ENCODE peak calls at places on chromosomes 16 and 17, in five cellular contexts. One of them, this sample, is unnamed.

GRCh38 chr16:63981639-63982038 is 1140.2 kb downstream of the CDH11 start:
- DNase-seq in stomach: no peak
- DNase-seq in fibroblast of lung: no peak
- DNase-seq in GM23338: peak
- DNase-seq in tibial artery: no peak
- DNase-seq in this sample: no peak

GRCh38 chr16:4369006-4369766 is 2.5 kb upstream of the VASN start:
- DNase-seq in tibial artery: no peak
- DNase-seq in GM23338: no peak
- DNase-seq in fibroblast of lung: no peak
- DNase-seq in stomach: no peak
- DNase-seq in this sample: no peak

GRCh38 chr16:3677994-3678393 is 23.5 kb downstream of the DNASE1 start:
- DNase-seq in tibial artery: no peak
- DNase-seq in stomach: no peak
- DNase-seq in GM23338: no peak
- DNase-seq in fibroblast of lung: no peak
- DNase-seq in this sample: no peak

GRCh38 chr16:20675488-20676267 is 21.8 kb downstream of the ACSM1 start:
- DNase-seq in GM23338: peak
- DNase-seq in tibial artery: peak
- DNase-seq in stomach: peak
- DNase-seq in fibroblast of lung: no peak
- DNase-seq in this sample: peak

GRCh38 chr17:41910701-41911391 is 7.9 kb downstream of the ACLY start:
- DNase-seq in fibroblast of lung: peak
- DNase-seq in GM23338: no peak
- DNase-seq in tibial artery: no peak
- DNase-seq in stomach: no peak
- DNase-seq in this sample: peak

GRCh38 chr16:53745126-53745525 is 41.2 kb downstream of the FTO start:
- DNase-seq in stomach: no peak
- DNase-seq in fibroblast of lung: peak
- DNase-seq in GM23338: no peak
- DNase-seq in tibial artery: no peak
- DNase-seq in this sample: peak

GRCh38 chr16:87947356-87948118 is 3.7 kb upstream of the BANP start:
- DNase-seq in tibial artery: peak
- DNase-seq in stomach: no peak
- DNase-seq in GM23338: no peak
- DNase-seq in fibroblast of lung: no peak
- DNase-seq in this sample: no peak

GRCh38 chr16:78324649-78325274 is 225.3 kb downstream of the WWOX start:
- DNase-seq in GM23338: peak
- DNase-seq in tibial artery: no peak
- DNase-seq in stomach: no peak
- DNase-seq in fibroblast of lung: no peak
- DNase-seq in this sample: no peak

GRCh38 chr16:23031508-23032098 is 117.6 kb downstream of the USP31 start:
- DNase-seq in GM23338: peak
- DNase-seq in stomach: no peak
- DNase-seq in fibroblast of lung: no peak
- DNase-seq in tibial artery: no peak
- DNase-seq in this sample: no peak

GRCh38 chr17:80732268-80732667 is 187.6 kb downstream of the RPTOR start:
- DNase-seq in tibial artery: no peak
- DNase-seq in fibroblast of lung: peak
- DNase-seq in GM23338: no peak
- DNase-seq in stomach: no peak
- DNase-seq in this sample: no peak

GRCh38 chr16:29756654-29757053 is 10.9 kb upstream of the C16orf54 start:
- DNase-seq in GM23338: no peak
- DNase-seq in fibroblast of lung: peak
- DNase-seq in tibial artery: no peak
- DNase-seq in stomach: no peak
- DNase-seq in this sample: no peak

GRCh38 chr17:75752405-75753192 is 12.4 kb downstream of the GALK1 start:
- DNase-seq in fibroblast of lung: no peak
- DNase-seq in GM23338: no peak
- DNase-seq in tibial artery: no peak
- DNase-seq in stomach: no peak
- DNase-seq in this sample: no peak

GRCh38 chr17:75751676-75752404 is 13.2 kb downstream of the GALK1 start:
- DNase-seq in stomach: no peak
- DNase-seq in fibroblast of lung: no peak
- DNase-seq in GM23338: no peak
- DNase-seq in tibial artery: no peak
- DNase-seq in this sample: no peak

GRCh38 chr17:75754378-75755204 is 10.4 kb downstream of the GALK1 start:
- DNase-seq in GM23338: no peak
- DNase-seq in tibial artery: no peak
- DNase-seq in fibroblast of lung: no peak
- DNase-seq in stomach: no peak
- DNase-seq in this sample: no peak

GRCh38 chr17:75753514-75754377 is 11.2 kb downstream of the GALK1 start:
- DNase-seq in fibroblast of lung: peak
- DNase-seq in GM23338: peak
- DNase-seq in stomach: peak
- DNase-seq in tibial artery: no peak
- DNase-seq in this sample: peak

DNA sequence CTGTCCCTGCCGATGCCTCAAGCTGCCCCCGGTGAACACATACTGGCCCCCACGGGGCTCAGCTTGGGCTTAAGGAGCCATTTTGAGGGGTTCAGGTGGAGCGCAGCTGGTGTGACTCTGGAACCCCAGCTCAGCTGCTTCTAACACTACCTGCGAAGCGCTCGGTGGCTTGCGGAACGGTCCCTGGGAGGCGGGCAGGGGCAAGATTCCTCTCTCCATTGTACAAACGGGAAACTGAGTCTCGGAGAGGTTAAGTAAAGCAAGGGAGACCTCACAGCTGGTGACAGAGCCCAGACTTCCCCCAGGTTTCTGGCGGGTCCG is 11.8 kb downstream of the GALK1 start:
- DNase-seq in GM23338: no peak
- DNase-seq in stomach: no peak
- DNase-seq in tibial artery: no peak
- DNase-seq in fibroblast of lung: no peak
- DNase-seq in this sample: no peak
- H3K27ac ChIP-seq in GM23338: no peak
- H3K27ac ChIP-seq in stomach: peak
- H3K27ac ChIP-seq in tibial artery: no peak
- H3K27ac ChIP-seq in fibroblast of lung: no peak
- H3K27ac ChIP-seq in this sample: no peak

GRCh38 chr16:75697571-75697970 is 3.7 kb downstream of the DUXB start:
- DNase-seq in GM23338: no peak
- DNase-seq in stomach: no peak
- DNase-seq in fibroblast of lung: no peak
- DNase-seq in tibial artery: no peak
- DNase-seq in this sample: no peak

GRCh38 chr16:75703341-75703740 is 2.1 kb upstream of the DUXB start:
- DNase-seq in GM23338: no peak
- DNase-seq in tibial artery: no peak
- DNase-seq in stomach: no peak
- DNase-seq in fibroblast of lung: peak
- DNase-seq in this sample: no peak

GRCh38 chr16:75701361-75701760 is at the start of gene DUXB:
- DNase-seq in GM23338: no peak
- DNase-seq in tibial artery: no peak
- DNase-seq in fibroblast of lung: no peak
- DNase-seq in stomach: no peak
- DNase-seq in this sample: no peak

DNA sequence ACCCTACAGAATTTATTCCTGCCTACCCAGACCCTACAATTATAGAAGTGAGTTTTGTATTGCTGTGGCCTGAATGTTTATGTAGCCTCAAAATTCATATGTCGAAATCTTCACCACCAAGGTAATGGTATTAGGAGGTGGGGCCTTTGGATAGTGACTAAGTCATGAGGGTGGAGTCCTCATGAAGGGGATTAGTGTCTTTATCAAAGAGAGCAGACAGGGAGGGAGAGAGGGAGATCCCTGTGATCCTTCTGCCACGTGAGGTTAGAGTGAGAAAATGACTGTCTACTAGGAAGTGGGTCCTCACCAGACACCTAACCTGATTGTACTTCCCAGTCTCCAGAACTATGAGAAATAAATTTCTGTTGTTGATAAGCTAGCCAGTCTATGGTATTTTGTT is 986 bp upstream of the DUXB start:
- DNase-seq in tibial artery: no peak
- DNase-seq in stomach: no peak
- DNase-seq in fibroblast of lung: no peak
- DNase-seq in GM23338: peak
- DNase-seq in this sample: no peak
- TF ChIP-seq CTCF in tibial artery: no peak
- TF ChIP-seq CTCF in stomach: no peak
- TF ChIP-seq CTCF in fibroblast of lung: no peak
- TF ChIP-seq CTCF in GM23338: no peak
- TF ChIP-seq CTCF in this sample: no peak

GRCh38 chr17:1574697-1575471 is 12.3 kb upstream of the PITPNA start:
- DNase-seq in fibroblast of lung: no peak
- DNase-seq in tibial artery: no peak
- DNase-seq in stomach: no peak
- DNase-seq in GM23338: peak
- DNase-seq in this sample: peak
- H3K27ac ChIP-seq in fibroblast of lung: no peak
- H3K27ac ChIP-seq in tibial artery: peak
- H3K27ac ChIP-seq in stomach: peak
- H3K27ac ChIP-seq in GM23338: no peak
- H3K27ac ChIP-seq in this sample: peak

DNA sequence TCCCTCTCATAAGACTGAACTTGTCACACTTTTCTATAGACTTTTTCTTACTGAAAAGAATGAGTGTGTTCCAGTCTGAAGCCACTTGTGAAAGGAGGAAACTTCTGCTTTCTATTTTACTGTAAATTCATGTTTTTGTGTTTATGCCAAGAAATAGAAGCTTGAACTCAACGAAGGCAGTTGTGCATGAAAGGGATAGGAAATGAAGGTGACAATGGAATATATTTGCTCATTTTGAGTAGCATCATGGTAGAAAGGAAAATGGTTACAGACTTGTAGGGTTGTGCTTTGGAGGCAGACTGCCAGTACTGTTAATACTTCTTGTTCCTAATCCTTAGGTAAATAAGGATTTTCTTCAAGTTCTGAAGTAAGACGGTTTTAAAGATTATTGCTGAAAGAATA is 8.1 kb downstream of the CLTC start:
- DNase-seq in GM23338: no peak
- DNase-seq in stomach: no peak
- DNase-seq in fibroblast of lung: no peak
- DNase-seq in tibial artery: no peak
- DNase-seq in this sample: no peak
- TF ChIP-seq CTCF in GM23338: no peak
- TF ChIP-seq CTCF in stomach: no peak
- TF ChIP-seq CTCF in fibroblast of lung: no peak
- TF ChIP-seq CTCF in tibial artery: no peak
- TF ChIP-seq CTCF in this sample: no peak

GRCh38 chr16:2033057-2033911 is 6.6 kb downstream of the NHERF2 start:
- DNase-seq in GM23338: no peak
- DNase-seq in tibial artery: peak
- DNase-seq in fibroblast of lung: peak
- DNase-seq in stomach: peak
- DNase-seq in this sample: peak
- H3K27ac ChIP-seq in GM23338: no peak
- H3K27ac ChIP-seq in tibial artery: peak
- H3K27ac ChIP-seq in fibroblast of lung: peak
- H3K27ac ChIP-seq in stomach: peak
- H3K27ac ChIP-seq in this sample: peak

GRCh38 chr16:85553436-85554113 is 59.5 kb upstream of the GSE1 start:
- DNase-seq in GM23338: peak
- DNase-seq in tibial artery: peak
- DNase-seq in fibroblast of lung: peak
- DNase-seq in stomach: peak
- DNase-seq in this sample: peak
- TF ChIP-seq CTCF in GM23338: peak
- TF ChIP-seq CTCF in tibial artery: no peak
- TF ChIP-seq CTCF in fibroblast of lung: no peak
- TF ChIP-seq CTCF in stomach: no peak
- TF ChIP-seq CTCF in this sample: peak

GRCh38 chr16:46830417-46830901 is 521 bp downstream of the C16orf87 start:
- DNase-seq in stomach: peak
- DNase-seq in GM23338: peak
- DNase-seq in fibroblast of lung: peak
- DNase-seq in tibial artery: no peak
- DNase-seq in this sample: peak
- H3K27ac ChIP-seq in stomach: peak
- H3K27ac ChIP-seq in GM23338: peak
- H3K27ac ChIP-seq in fibroblast of lung: peak
- H3K27ac ChIP-seq in tibial artery: peak
- H3K27ac ChIP-seq in this sample: peak

GRCh38 chr17:48505788-48506187 is 25.0 kb downstream of the HOXB1 start:
- DNase-seq in GM23338: no peak
- DNase-seq in stomach: no peak
- DNase-seq in tibial artery: no peak
- DNase-seq in fibroblast of lung: peak
- DNase-seq in this sample: no peak

GRCh38 chr17:48504953-48505352 is 25.9 kb downstream of the HOXB1 start:
- DNase-seq in tibial artery: no peak
- DNase-seq in stomach: no peak
- DNase-seq in GM23338: no peak
- DNase-seq in fibroblast of lung: no peak
- DNase-seq in this sample: no peak

GRCh38 chr17:48503747-48504146 is 27.1 kb downstream of the HOXB1 start:
- DNase-seq in stomach: no peak
- DNase-seq in fibroblast of lung: no peak
- DNase-seq in GM23338: no peak
- DNase-seq in tibial artery: no peak
- DNase-seq in this sample: no peak

GRCh38 chr17:48502901-48503300 is 27.9 kb downstream of the HOXB1 start:
- DNase-seq in fibroblast of lung: no peak
- DNase-seq in tibial artery: no peak
- DNase-seq in stomach: no peak
- DNase-seq in GM23338: no peak
- DNase-seq in this sample: no peak

DNA sequence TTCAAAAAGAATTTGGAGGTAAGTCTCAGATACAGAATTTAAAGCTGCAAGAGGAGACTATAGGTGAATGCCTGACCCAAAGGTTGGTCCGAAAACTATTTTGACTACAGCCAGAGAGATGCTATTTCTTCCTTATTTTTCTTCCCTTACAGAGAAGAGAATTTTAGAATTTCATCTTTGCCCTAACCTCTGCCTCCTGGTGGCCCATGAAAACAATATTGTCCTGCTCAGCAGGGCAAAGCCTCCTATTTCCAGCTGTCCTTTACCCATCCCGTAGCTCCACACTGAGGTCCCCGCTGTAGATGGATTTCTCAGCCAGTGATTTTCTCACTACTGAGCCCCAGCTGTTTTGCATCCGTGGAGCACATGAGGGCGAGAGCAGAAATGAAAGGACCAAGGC is 24.6 kb downstream of the HOXB1 start:
- DNase-seq in fibroblast of lung: no peak
- DNase-seq in GM23338: no peak
- DNase-seq in stomach: no peak
- DNase-seq in tibial artery: no peak
- DNase-seq in this sample: no peak
- TF ChIP-seq CTCF in fibroblast of lung: peak
- TF ChIP-seq CTCF in GM23338: no peak
- TF ChIP-seq CTCF in stomach: no peak
- TF ChIP-seq CTCF in tibial artery: no peak
- TF ChIP-seq CTCF in this sample: no peak

This sample was measured in body of pancreas.